ENCODE peak calls at places on chromosomes 6 and 20, in four cellular contexts. G, B, A and F are unnamed samples.

GRCh38 chr20:33944914-33945313 is 48.8 kb upstream of the RALY start:
- DNase-seq in G (no peak), B (no peak), A (no peak), F (no peak)

GRCh38 chr20:1856419-1856818 is 38.8 kb upstream of the SIRPA start:
- DNase-seq in G (no peak), B (no peak), A (no peak), F (no peak)

GRCh38 chr20:20019123-20019522 is 2.0 kb downstream of the NAA20 start:
- DNase-seq in G (no peak), B (no peak), A (no peak), F (no peak)

GRCh38 chr6:147738516-147739187 is 230.2 kb downstream of the SAMD5 start:
- DNase-seq in G (peak), B (no peak), A (no peak), F (no peak)

GRCh38 chr6:2426561-2427340 is 181.3 kb upstream of the GMDS start:
- DNase-seq in G (no peak), B (no peak), A (no peak), F (no peak)

GRCh38 chr20:7694940-7695567 is 245.2 kb downstream of the HAO1 start:
- DNase-seq in G (no peak), B (no peak), A (no peak), F (no peak)

GRCh38 chr6:159169193-159169555 is at the start of gene FNDC1:
- DNase-seq in G (no peak), B (no peak), A (peak), F (peak)

GRCh38 chr20:23125625-23126191 is 39.6 kb upstream of the CD93 start:
- DNase-seq in G (no peak), B (peak), A (no peak), F (no peak)

GRCh38 chr6:26329763-26330511 is 35.1 kb upstream of the BTN3A2 start:
- DNase-seq in G (no peak), B (no peak), A (no peak), F (peak)

GRCh38 chr6:32047084-32047478 is 8.9 kb downstream of the CYP21A2 start:
- DNase-seq in G (no peak), B (no peak), A (no peak), F (no peak)

GRCh38 chr6:31597006-31597405 is 4.2 kb upstream of the NCR3 start:
- DNase-seq in G (no peak), B (no peak), A (peak), F (no peak)

GRCh38 chr6:3356056-3356823 is 97.5 kb downstream of the PSMG4 start:
- DNase-seq in G (no peak), B (no peak), A (peak), F (peak)

GRCh38 chr6:132933085-132933484 is 118.7 kb downstream of the RPS12 start:
- DNase-seq in G (no peak), B (no peak), A (no peak), F (no peak)

GRCh38 chr6:158244373-158244772 is 67.9 kb upstream of the TULP4 start:
- DNase-seq in G (no peak), B (no peak), A (no peak), F (no peak)

GRCh38 chr6:134676307-134677281 is 273.3 kb downstream of the ALDH8A1 start:
- DNase-seq in G (no peak), B (no peak), A (no peak), F (no peak)

GRCh38 chr6:128518531-128519131 is 1.8 kb downstream of the PTPRK start:
- DNase-seq in G (no peak), B (no peak), A (no peak), F (peak)

GRCh38 chr6:152130441-152130840 is 323.0 kb downstream of the ESR1 start:
- DNase-seq in G (no peak), B (no peak), A (no peak), F (no peak)

GRCh38 chr6:143707702-143708101 is 29.9 kb downstream of the PHACTR2 start:
- DNase-seq in G (no peak), B (no peak), A (no peak), F (no peak)

GRCh38 chr20:38278150-38278549 is 17.6 kb upstream of the KIAA1755 start:
- DNase-seq in G (no peak), B (no peak), A (no peak), F (no peak)

GRCh38 chr6:14921170-14921569 is 324.7 kb upstream of the JARID2 start:
- DNase-seq in G (no peak), B (no peak), A (no peak), F (no peak)

GRCh38 chr6:3876131-3876530 is 27.0 kb downstream of the FAM50B start:
- DNase-seq in G (no peak), B (no peak), A (no peak), F (no peak)

GRCh38 chr6:133796235-133796634 is 92.7 kb upstream of the TCF21 start:
- DNase-seq in G (no peak), B (no peak), A (no peak), F (no peak)

GRCh38 chr6:46453221-46453620 is 38.0 kb downstream of the RCAN2 start:
- DNase-seq in G (no peak), B (no peak), A (no peak), F (no peak)

GRCh38 chr20:2578430-2579192 is 42.2 kb downstream of the TMC2 start:
- DNase-seq in G (no peak), B (no peak), A (peak), F (no peak)

GRCh38 chr20:50586531-50587232 is 76.5 kb downstream of the PTPN1 start:
- DNase-seq in G (no peak), B (no peak), A (no peak), F (no peak)

GRCh38 chr20:44843863-44844262 is 33.5 kb upstream of the RIMS4 start:
- DNase-seq in G (no peak), B (no peak), A (no peak), F (no peak)

GRCh38 chr20:46308258-46309157 is at the start of gene CDH22:
- DNase-seq in G (peak), B (peak), A (peak), F (peak)

DNA sequence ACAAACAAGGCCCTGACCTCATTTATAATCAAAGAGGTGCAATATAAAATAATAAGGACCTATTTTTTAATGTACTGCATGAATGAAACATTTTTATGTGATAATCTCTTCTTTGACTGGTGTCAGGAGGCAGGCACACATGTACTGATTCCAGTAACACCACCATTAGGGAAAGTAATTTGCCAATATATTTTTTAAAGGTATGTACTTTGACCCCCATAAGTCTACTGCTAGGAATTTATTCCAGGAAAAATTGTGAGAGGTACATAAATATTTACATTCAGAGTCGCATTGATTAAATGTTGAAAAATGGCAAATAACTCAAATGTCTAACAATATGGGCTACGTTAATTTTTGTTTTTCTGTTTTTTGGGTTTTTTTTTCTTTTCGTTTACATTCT is 325.4 kb upstream of the PRDM1 start:
- DNase-seq in G (no peak), B (no peak), A (no peak), F (no peak)
- H3K27ac ChIP-seq in G (no peak), B (no peak), A (no peak), F (no peak)

GRCh38 chr6:17042422-17043147 is 59.3 kb upstream of the STMND1 start:
- DNase-seq in G (no peak), B (peak), A (peak), F (no peak)
- TF ChIP-seq CTCF in G (peak), B (peak), A (peak), F (no peak)

GRCh38 chr20:9615766-9616454 is 101.5 kb downstream of the LAMP5 start:
- DNase-seq in G (no peak), B (no peak), A (no peak), F (no peak)

GRCh38 chr20:9615118-9615517 is 100.7 kb downstream of the LAMP5 start:
- DNase-seq in G (no peak), B (no peak), A (no peak), F (no peak)

GRCh38 chr20:9616455-9616805 is 102.0 kb downstream of the LAMP5 start:
- DNase-seq in G (no peak), B (no peak), A (no peak), F (no peak)

GRCh38 chr20:9617062-9617461 is 102.7 kb downstream of the LAMP5 start:
- DNase-seq in G (no peak), B (peak), A (peak), F (peak)

DNA sequence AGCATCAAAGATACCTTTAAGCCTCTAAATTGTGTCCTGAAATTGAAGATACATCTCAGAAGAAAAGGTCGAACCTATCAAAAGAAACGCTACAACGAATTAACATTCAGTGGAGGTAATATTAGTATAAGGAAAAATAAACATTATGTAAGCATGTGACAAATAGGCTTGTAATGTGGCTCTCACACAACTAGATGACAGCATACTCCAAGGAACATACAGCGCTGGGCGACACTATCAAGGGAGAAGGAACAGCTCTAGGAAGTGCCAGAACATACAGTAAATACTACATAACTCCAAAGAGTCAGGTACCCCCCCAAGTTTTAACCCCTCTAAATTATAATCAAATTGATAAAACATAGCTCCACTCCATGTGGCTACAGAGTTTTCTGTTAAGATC is 103.5 kb downstream of the LAMP5 start:
- DNase-seq in G (no peak), B (no peak), A (peak), F (no peak)
- H3K27ac ChIP-seq in G (no peak), B (no peak), A (no peak), F (no peak)

DNA sequence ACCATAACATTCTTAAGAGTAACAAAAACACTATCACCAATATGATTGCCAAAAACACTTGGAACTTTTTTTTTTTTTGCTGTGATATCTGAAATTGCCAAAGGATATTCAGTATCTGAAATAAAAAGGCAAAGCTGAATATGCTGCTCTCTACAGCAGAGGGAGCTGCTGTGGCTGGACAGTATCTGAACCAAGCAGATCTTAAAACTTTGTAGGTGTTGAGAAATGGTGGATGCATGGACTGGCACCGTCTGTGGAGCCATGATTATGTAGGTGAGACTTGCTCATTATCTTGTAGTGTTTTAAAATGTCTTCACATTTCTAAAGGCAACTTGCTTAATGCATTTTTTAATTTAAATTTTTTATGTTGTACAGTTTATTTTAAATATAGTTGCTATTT is 9.2 kb downstream of the PDCD2 start:
- DNase-seq in G (no peak), B (no peak), A (no peak), F (no peak)
- TF ChIP-seq CTCF in G (no peak), B (no peak), A (peak), F (no peak)

GRCh38 chr6:110815260-110816109 is at the start of gene CDK19:
- DNase-seq in G (peak), B (peak), A (peak), F (peak)

GRCh38 chr6:110814488-110815259 is 595 bp downstream of the CDK19 start:
- DNase-seq in G (peak), B (peak), A (peak), F (peak)

GRCh38 chr6:110816110-110816409 is 791 bp upstream of the CDK19 start:
- DNase-seq in G (no peak), B (no peak), A (no peak), F (no peak)

GRCh38 chr6:110813813-110814487 is 1.3 kb downstream of the CDK19 start:
- DNase-seq in G (no peak), B (no peak), A (peak), F (no peak)

DNA sequence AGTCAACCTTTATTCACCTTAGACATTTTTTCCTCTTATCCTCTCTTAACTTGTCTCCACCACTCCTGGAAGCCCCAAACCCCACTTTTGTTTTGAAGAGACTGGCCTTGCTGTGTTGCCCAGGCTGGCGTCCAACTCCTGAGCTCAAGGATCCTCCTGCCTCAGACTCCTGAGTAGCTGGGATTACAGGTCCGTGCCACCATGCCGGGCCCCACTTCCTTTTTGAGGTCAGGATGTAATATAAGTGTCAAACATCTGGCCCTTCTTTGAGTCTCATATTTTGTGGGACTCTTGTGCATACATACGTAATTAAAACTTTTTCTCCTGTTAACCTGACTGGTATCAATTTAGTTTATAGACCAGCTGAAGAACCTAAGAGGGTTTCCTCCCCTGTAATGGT is 1.4 kb upstream of the CDK19 start:
- DNase-seq in G (no peak), B (no peak), A (no peak), F (no peak)
- H3K27ac ChIP-seq in G (no peak), B (peak), A (no peak), F (no peak)

GRCh38 chr6:168117942-168118341 is 38.9 kb upstream of the FRMD1 start:
- DNase-seq in G (no peak), B (no peak), A (no peak), F (no peak)
- TF ChIP-seq CTCF in G (no peak), B (no peak), A (peak), F (no peak)

GRCh38 chr6:5063617-5064016 is 21.5 kb upstream of the PPP1R3G start:
- DNase-seq in G (peak), B (no peak), A (no peak), F (no peak)
- H3K27ac ChIP-seq in G (no peak), B (no peak), A (no peak), F (no peak)

GRCh38 chr6:10961837-10962236 is 75.0 kb downstream of the SYCP2L start:
- DNase-seq in G (no peak), B (no peak), A (no peak), F (no peak)

GRCh38 chr6:10962673-10963072 is 75.8 kb downstream of the SYCP2L start:
- DNase-seq in G (no peak), B (no peak), A (no peak), F (no peak)

GRCh38 chr6:10963113-10963512 is 76.3 kb downstream of the SYCP2L start:
- DNase-seq in G (no peak), B (no peak), A (no peak), F (no peak)

GRCh38 chr6:10957414-10957886 is 70.6 kb downstream of the SYCP2L start:
- DNase-seq in G (no peak), B (no peak), A (no peak), F (no peak)

DNA sequence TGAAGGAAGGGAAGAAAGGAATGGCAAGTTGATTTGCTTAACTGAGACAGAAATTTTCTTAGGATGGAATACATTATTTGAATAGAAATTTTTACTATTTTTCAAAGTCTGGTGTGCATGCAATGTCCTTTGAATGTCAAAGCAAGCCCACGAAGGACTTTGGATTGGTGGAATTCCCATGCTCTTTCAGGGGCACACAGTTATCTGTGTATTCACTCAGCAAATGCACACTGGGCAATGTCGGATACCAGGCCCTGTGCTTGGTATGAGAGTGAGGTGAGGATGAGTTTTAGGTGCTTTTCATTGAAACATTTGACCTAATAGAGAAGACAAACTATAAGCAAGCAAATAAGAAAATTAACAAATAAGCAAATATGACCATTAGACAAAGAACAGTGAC is 73.3 kb downstream of the SYCP2L start:
- DNase-seq in G (no peak), B (no peak), A (no peak), F (no peak)
- TF ChIP-seq CTCF in G (no peak), B (no peak), A (no peak), F (no peak)

GRCh38 chr6:18284261-18284660 is 19.9 kb upstream of the DEK start:
- DNase-seq in G (no peak), B (no peak), A (no peak), F (no peak)
- H3K27ac ChIP-seq in G (no peak), B (no peak), A (no peak), F (no peak)